ENCODE peak calls at places on chromosomes 2 and 18, in ten cellular contexts. O, F, H, X, M, I, B, L, T and Z are unnamed samples.

GRCh38 chr2:196482119-196483065 is 157.1 kb upstream of the CCDC150 start:
- DNase-seq in T (peak; percentile 16), H (no peak), B (peak; percentile 20), O (peak; percentile 81), L (no peak), M (no peak), I (no peak), F (peak; percentile 30), X (no peak), Z (no peak)

GRCh38 chr2:191646612-191646902 is 31.4 kb upstream of the NABP1 start:
- DNase-seq in O (no peak), M (no peak), H (no peak), T (no peak), I (peak; percentile 36), B (no peak), F (no peak), L (no peak), X (no peak), Z (no peak)

GRCh38 chr2:15191801-15192200 is 369.3 kb downstream of the NBAS start:
- DNase-seq in F (no peak), O (no peak), T (no peak), I (no peak), B (no peak), X (no peak), L (no peak), H (no peak), M (no peak), Z (no peak)

GRCh38 chr2:241936457-241937133 is 67.1 kb downstream of the RTP5 start:
- DNase-seq in O (no peak), B (no peak), M (no peak), I (no peak), T (no peak), X (no peak), L (no peak), H (no peak), F (no peak), Z (no peak)

GRCh38 chr2:74440378-74441110 is 1.2 kb downstream of the RTKN start:
- DNase-seq in O (peak; percentile 87), H (peak; percentile 92), X (peak; percentile 91), B (peak; percentile 70), L (peak; percentile 93), M (no peak), F (peak; percentile 77), T (peak; percentile 59), I (peak; percentile 85), Z (peak; percentile 70)

GRCh38 chr2:237257471-237257951 is 156.5 kb downstream of the COL6A3 start:
- DNase-seq in M (no peak), T (no peak), B (no peak), H (no peak), I (no peak), F (peak; percentile 50), O (peak; percentile 75), L (no peak), X (no peak), Z (no peak)

GRCh38 chr18:1191341-1191740 is 286.7 kb downstream of the ADCYAP1 start:
- DNase-seq in F (no peak), X (no peak), H (no peak), L (no peak), B (no peak), I (no peak), O (no peak), T (no peak), M (no peak), Z (no peak)

GRCh38 chr2:35461406-35461805 is 894.2 kb upstream of the CRIM1 start:
- DNase-seq in M (no peak), F (no peak), T (no peak), O (no peak), L (no peak), X (no peak), H (no peak), B (no peak), I (no peak), Z (no peak)

GRCh38 chr2:27093430-27094352 is 7.1 kb downstream of the KHK start:
- DNase-seq in M (no peak), O (no peak), H (no peak), B (no peak), X (no peak), I (no peak), L (no peak), F (no peak), T (no peak), Z (no peak)

GRCh38 chr2:227813562-227814353 is at the start of gene CCL20:
- DNase-seq in F (no peak), L (peak; percentile 36), T (no peak), I (peak; percentile 32), H (no peak), X (no peak), M (no peak), O (no peak), B (peak; percentile 10), Z (no peak)

GRCh38 chr2:60553496-60553991 is at the start of gene BCL11A:
- DNase-seq in M (no peak), O (peak; percentile 89), H (peak; percentile 50), X (peak; percentile 71), F (peak; percentile 93), L (peak; percentile 62), I (peak; percentile 82), T (peak; percentile 61), B (peak; percentile 48), Z (peak; percentile 85)

GRCh38 chr18:70181015-70181414 is 24.5 kb downstream of the RTTN start:
- DNase-seq in O (peak; percentile 86), F (peak; percentile 80), L (no peak), B (no peak), T (no peak), I (peak; percentile 84), H (no peak), X (no peak), M (no peak), Z (no peak)

GRCh38 chr2:241770185-241770935 is 6.3 kb upstream of the GAL3ST2 start:
- DNase-seq in I (no peak), H (no peak), L (peak; percentile 74), T (no peak), X (peak; percentile 33), M (no peak), F (no peak), O (no peak), B (no peak), Z (no peak)

GRCh38 chr2:201600906-201601305 is 42.4 kb downstream of the TMEM237 start:
- DNase-seq in F (no peak), B (no peak), M (no peak), I (no peak), H (no peak), L (no peak), X (no peak), O (no peak), T (no peak), Z (peak; percentile 15)

GRCh38 chr2:186422226-186422625 is 63.8 kb upstream of the ZC3H15 start:
- DNase-seq in X (no peak), I (peak; percentile 45), L (no peak), F (peak; percentile 77), T (no peak), O (peak; percentile 49), M (no peak), H (no peak), B (no peak), Z (no peak)